ENCODE peak calls at places on chromosomes 1 and 21, in nine cellular contexts. One of them, this sample, is unnamed.

GRCh38 chr1:78101514-78101913 is 55.7 kb downstream of the GIPC2 start:
- DNase-seq in right atrium auricular region: no peak
- DNase-seq in colonic mucosa: peak; percentile 62
- DNase-seq in AG10803: peak; percentile 90
- DNase-seq in DND-41: no peak
- DNase-seq in fibroblast of lung: peak; percentile 99
- DNase-seq in right cardiac atrium: no peak
- DNase-seq in upper lobe of right lung: no peak
- DNase-seq in sigmoid colon: no peak
- DNase-seq in this sample: no peak

GRCh38 chr21:31343680-31344480 is at the start of gene TIAM1:
- DNase-seq in right atrium auricular region: peak; percentile 89
- DNase-seq in colonic mucosa: peak; percentile 46
- DNase-seq in AG10803: peak; percentile 40
- DNase-seq in DND-41: no peak
- DNase-seq in fibroblast of lung: peak; percentile 88
- DNase-seq in right cardiac atrium: peak; percentile 81
- DNase-seq in upper lobe of right lung: peak; percentile 81
- DNase-seq in sigmoid colon: peak; percentile 80
- DNase-seq in this sample: peak; percentile 79

GRCh38 chr1:18541046-18541795 is 60.5 kb downstream of the KLHDC7A start:
- DNase-seq in right atrium auricular region: no peak
- DNase-seq in colonic mucosa: no peak
- DNase-seq in AG10803: no peak
- DNase-seq in DND-41: no peak
- DNase-seq in fibroblast of lung: no peak
- DNase-seq in right cardiac atrium: no peak
- DNase-seq in upper lobe of right lung: peak; percentile 38
- DNase-seq in sigmoid colon: no peak
- DNase-seq in this sample: no peak

GRCh38 chr1:202586018-202586821 is 124.0 kb downstream of the SYT2 start:
- DNase-seq in right atrium auricular region: peak; percentile 73
- DNase-seq in colonic mucosa: peak; percentile 28
- DNase-seq in AG10803: peak; percentile 34
- DNase-seq in DND-41: no peak
- DNase-seq in fibroblast of lung: peak; percentile 61
- DNase-seq in right cardiac atrium: no peak
- DNase-seq in upper lobe of right lung: no peak
- DNase-seq in sigmoid colon: peak; percentile 80
- DNase-seq in this sample: no peak

GRCh38 chr21:15050588-15051377 is 14.0 kb downstream of the NRIP1 start:
- DNase-seq in right atrium auricular region: no peak
- DNase-seq in colonic mucosa: peak; percentile 62
- DNase-seq in AG10803: no peak
- DNase-seq in DND-41: peak; percentile 40
- DNase-seq in fibroblast of lung: no peak
- DNase-seq in right cardiac atrium: no peak
- DNase-seq in upper lobe of right lung: no peak
- DNase-seq in sigmoid colon: no peak
- DNase-seq in this sample: peak; percentile 55

GRCh38 chr1:108560143-108560429 is 186 bp downstream of the EEIG2 start:
- DNase-seq in right atrium auricular region: no peak
- DNase-seq in colonic mucosa: no peak
- DNase-seq in AG10803: no peak
- DNase-seq in DND-41: no peak
- DNase-seq in fibroblast of lung: no peak
- DNase-seq in right cardiac atrium: no peak
- DNase-seq in upper lobe of right lung: peak; percentile 69
- DNase-seq in sigmoid colon: no peak
- DNase-seq in this sample: peak; percentile 78

GRCh38 chr1:156725683-156726280 is 2.5 kb upstream of the METTL25B start:
- DNase-seq in right atrium auricular region: peak; percentile 93
- DNase-seq in colonic mucosa: peak; percentile 92
- DNase-seq in AG10803: peak; percentile 86
- DNase-seq in DND-41: peak; percentile 80
- DNase-seq in fibroblast of lung: peak; percentile 76
- DNase-seq in right cardiac atrium: peak; percentile 94
- DNase-seq in upper lobe of right lung: peak; percentile 93
- DNase-seq in sigmoid colon: peak; percentile 93
- DNase-seq in this sample: peak; percentile 91

GRCh38 chr1:25703671-25704637 is 87.4 kb downstream of the MAN1C1 start:
- DNase-seq in right atrium auricular region: no peak
- DNase-seq in colonic mucosa: no peak
- DNase-seq in AG10803: no peak
- DNase-seq in DND-41: peak; percentile 34
- DNase-seq in fibroblast of lung: no peak
- DNase-seq in right cardiac atrium: peak; percentile 77
- DNase-seq in upper lobe of right lung: no peak
- DNase-seq in sigmoid colon: peak; percentile 64
- DNase-seq in this sample: peak; percentile 10

GRCh38 chr1:29121951-29122661 is 1.6 kb downstream of the TMEM200B start:
- DNase-seq in right atrium auricular region: no peak
- DNase-seq in colonic mucosa: no peak
- DNase-seq in AG10803: peak; percentile 20
- DNase-seq in DND-41: no peak
- DNase-seq in fibroblast of lung: peak; percentile 51
- DNase-seq in right cardiac atrium: peak; percentile 82
- DNase-seq in upper lobe of right lung: peak; percentile 66
- DNase-seq in sigmoid colon: peak; percentile 86
- DNase-seq in this sample: peak; percentile 91

GRCh38 chr1:216459651-216460200 is 36.5 kb upstream of the USH2A start:
- DNase-seq in right atrium auricular region: no peak
- DNase-seq in colonic mucosa: no peak
- DNase-seq in AG10803: no peak
- DNase-seq in DND-41: no peak
- DNase-seq in fibroblast of lung: peak; percentile 21
- DNase-seq in right cardiac atrium: no peak
- DNase-seq in upper lobe of right lung: no peak
- DNase-seq in sigmoid colon: no peak
- DNase-seq in this sample: no peak

GRCh38 chr1:157960773-157961172 is 32.7 kb upstream of the KIRREL1 start:
- DNase-seq in right atrium auricular region: no peak
- DNase-seq in colonic mucosa: no peak
- DNase-seq in AG10803: no peak
- DNase-seq in DND-41: no peak
- DNase-seq in fibroblast of lung: no peak
- DNase-seq in right cardiac atrium: no peak
- DNase-seq in upper lobe of right lung: no peak
- DNase-seq in sigmoid colon: no peak
- DNase-seq in this sample: peak; percentile 31

GRCh38 chr1:116988908-116989307 is 12.7 kb upstream of the CD101 start:
- DNase-seq in right atrium auricular region: no peak
- DNase-seq in colonic mucosa: peak; percentile 27
- DNase-seq in AG10803: no peak
- DNase-seq in DND-41: no peak
- DNase-seq in fibroblast of lung: peak; percentile 73
- DNase-seq in right cardiac atrium: no peak
- DNase-seq in upper lobe of right lung: no peak
- DNase-seq in sigmoid colon: no peak
- DNase-seq in this sample: no peak

GRCh38 chr1:247007511-247008405 is at the start of gene ZNF695:
- DNase-seq in right atrium auricular region: peak; percentile 80
- DNase-seq in colonic mucosa: peak; percentile 93
- DNase-seq in AG10803: peak; percentile 89
- DNase-seq in DND-41: peak; percentile 98
- DNase-seq in fibroblast of lung: peak; percentile 95
- DNase-seq in right cardiac atrium: peak; percentile 92
- DNase-seq in upper lobe of right lung: peak; percentile 87
- DNase-seq in sigmoid colon: peak; percentile 80
- DNase-seq in this sample: peak; percentile 97

GRCh38 chr21:36212513-36212780 is 55.8 kb downstream of the DOP1B start:
- DNase-seq in right atrium auricular region: no peak
- DNase-seq in colonic mucosa: no peak
- DNase-seq in AG10803: no peak
- DNase-seq in DND-41: no peak
- DNase-seq in fibroblast of lung: no peak
- DNase-seq in right cardiac atrium: no peak
- DNase-seq in upper lobe of right lung: no peak
- DNase-seq in sigmoid colon: no peak
- DNase-seq in this sample: no peak

GRCh38 chr1:24111264-24111997 is 504 bp downstream of the MYOM3 start:
- DNase-seq in right atrium auricular region: peak; percentile 70
- DNase-seq in colonic mucosa: no peak
- DNase-seq in AG10803: peak; percentile 32
- DNase-seq in DND-41: no peak
- DNase-seq in fibroblast of lung: no peak
- DNase-seq in right cardiac atrium: peak; percentile 80
- DNase-seq in upper lobe of right lung: peak; percentile 64
- DNase-seq in sigmoid colon: no peak
- DNase-seq in this sample: peak; percentile 56

GRCh38 chr1:201584510-201584991 is 45.6 kb downstream of the NAV1 start:
- DNase-seq in right atrium auricular region: peak; percentile 64
- DNase-seq in colonic mucosa: peak; percentile 56
- DNase-seq in AG10803: peak; percentile 86
- DNase-seq in DND-41: no peak
- DNase-seq in fibroblast of lung: peak; percentile 85
- DNase-seq in right cardiac atrium: peak; percentile 88
- DNase-seq in upper lobe of right lung: peak; percentile 37
- DNase-seq in sigmoid colon: peak; percentile 88
- DNase-seq in this sample: no peak

GRCh38 chr1:115056395-115056798 is 26.8 kb downstream of the TSHB start:
- DNase-seq in right atrium auricular region: no peak
- DNase-seq in colonic mucosa: no peak
- DNase-seq in AG10803: peak; percentile 86
- DNase-seq in DND-41: no peak
- DNase-seq in fibroblast of lung: peak; percentile 88
- DNase-seq in right cardiac atrium: no peak
- DNase-seq in upper lobe of right lung: no peak
- DNase-seq in sigmoid colon: no peak
- DNase-seq in this sample: peak; percentile 49

GRCh38 chr1:58887059-58887458 is 103.2 kb upstream of the JUN start:
- DNase-seq in right atrium auricular region: no peak
- DNase-seq in colonic mucosa: no peak
- DNase-seq in AG10803: peak; percentile 51
- DNase-seq in DND-41: no peak
- DNase-seq in fibroblast of lung: no peak
- DNase-seq in right cardiac atrium: no peak
- DNase-seq in upper lobe of right lung: no peak
- DNase-seq in sigmoid colon: no peak
- DNase-seq in this sample: no peak

GRCh38 chr1:17393225-17393624 is 21.2 kb downstream of the PADI6 start:
- DNase-seq in right atrium auricular region: no peak
- DNase-seq in colonic mucosa: no peak
- DNase-seq in AG10803: no peak
- DNase-seq in DND-41: no peak
- DNase-seq in fibroblast of lung: no peak
- DNase-seq in right cardiac atrium: no peak
- DNase-seq in upper lobe of right lung: no peak
- DNase-seq in sigmoid colon: no peak
- DNase-seq in this sample: no peak
- H3K4me3 ChIP-seq in right atrium auricular region: no peak overlapping the region
- H3K4me3 ChIP-seq in colonic mucosa: no peak overlapping the region
- H3K4me3 ChIP-seq in AG10803: no peak overlapping the region
- H3K4me3 ChIP-seq in DND-41: no peak overlapping the region
- H3K4me3 ChIP-seq in fibroblast of lung: no peak overlapping the region
- H3K4me3 ChIP-seq in right cardiac atrium: no peak overlapping the region
- H3K4me3 ChIP-seq in upper lobe of right lung: no peak overlapping the region
- H3K4me3 ChIP-seq in sigmoid colon: no peak overlapping the region
- H3K4me3 ChIP-seq in this sample: no peak overlapping the region

GRCh38 chr1:35555601-35556477 is 1.4 kb downstream of the KIAA0319L start:
- DNase-seq in right atrium auricular region: no peak
- DNase-seq in colonic mucosa: no peak
- DNase-seq in AG10803: peak; percentile 67
- DNase-seq in DND-41: no peak
- DNase-seq in fibroblast of lung: peak; percentile 80
- DNase-seq in right cardiac atrium: no peak
- DNase-seq in upper lobe of right lung: no peak
- DNase-seq in sigmoid colon: no peak
- DNase-seq in this sample: peak; percentile 4
- H3K4me3 ChIP-seq in right atrium auricular region: no peak overlapping the region
- H3K4me3 ChIP-seq in colonic mucosa: peak overlapping the region; percentile 67
- H3K4me3 ChIP-seq in AG10803: peak overlapping the region; percentile 97
- H3K4me3 ChIP-seq in DND-41: peak overlapping the region; percentile 66
- H3K4me3 ChIP-seq in fibroblast of lung: peak overlapping the region; percentile 92
- H3K4me3 ChIP-seq in right cardiac atrium: peak overlapping the region; percentile 56
- H3K4me3 ChIP-seq in upper lobe of right lung: peak overlapping the region; percentile 97
- H3K4me3 ChIP-seq in sigmoid colon: peak overlapping the region; percentile 67
- H3K4me3 ChIP-seq in this sample: peak overlapping the region; percentile 97

GRCh38 chr21:42644223-42645208 is 8.9 kb upstream of the PDE9A start:
- DNase-seq in right atrium auricular region: no peak
- DNase-seq in colonic mucosa: no peak
- DNase-seq in AG10803: no peak
- DNase-seq in DND-41: no peak
- DNase-seq in fibroblast of lung: peak; percentile 15
- DNase-seq in right cardiac atrium: peak; percentile 16
- DNase-seq in upper lobe of right lung: no peak
- DNase-seq in sigmoid colon: no peak
- DNase-seq in this sample: no peak

GRCh38 chr21:42639646-42640152 is 13.7 kb upstream of the PDE9A start:
- DNase-seq in right atrium auricular region: no peak
- DNase-seq in colonic mucosa: no peak
- DNase-seq in AG10803: no peak
- DNase-seq in DND-41: no peak
- DNase-seq in fibroblast of lung: no peak
- DNase-seq in right cardiac atrium: no peak
- DNase-seq in upper lobe of right lung: peak; percentile 22
- DNase-seq in sigmoid colon: no peak
- DNase-seq in this sample: no peak

GRCh38 chr21:42640486-42640885 is 12.9 kb upstream of the PDE9A start:
- DNase-seq in right atrium auricular region: no peak
- DNase-seq in colonic mucosa: peak; percentile 90
- DNase-seq in AG10803: no peak
- DNase-seq in DND-41: no peak
- DNase-seq in fibroblast of lung: no peak
- DNase-seq in right cardiac atrium: peak; percentile 73
- DNase-seq in upper lobe of right lung: no peak
- DNase-seq in sigmoid colon: no peak
- DNase-seq in this sample: no peak

GRCh38 chr21:42642219-42642745 is 11.1 kb upstream of the PDE9A start:
- DNase-seq in right atrium auricular region: no peak
- DNase-seq in colonic mucosa: no peak
- DNase-seq in AG10803: no peak
- DNase-seq in DND-41: no peak
- DNase-seq in fibroblast of lung: no peak
- DNase-seq in right cardiac atrium: peak; percentile 11
- DNase-seq in upper lobe of right lung: no peak
- DNase-seq in sigmoid colon: no peak
- DNase-seq in this sample: no peak

GRCh38 chr21:42641311-42642218 is 11.9 kb upstream of the PDE9A start:
- DNase-seq in right atrium auricular region: no peak
- DNase-seq in colonic mucosa: no peak
- DNase-seq in AG10803: no peak
- DNase-seq in DND-41: no peak
- DNase-seq in fibroblast of lung: peak; percentile 6
- DNase-seq in right cardiac atrium: no peak
- DNase-seq in upper lobe of right lung: no peak
- DNase-seq in sigmoid colon: no peak
- DNase-seq in this sample: peak; percentile 69
- H3K4me3 ChIP-seq in right atrium auricular region: no peak overlapping the region
- H3K4me3 ChIP-seq in colonic mucosa: no peak overlapping the region
- H3K4me3 ChIP-seq in AG10803: no peak overlapping the region
- H3K4me3 ChIP-seq in DND-41: no peak overlapping the region
- H3K4me3 ChIP-seq in fibroblast of lung: no peak overlapping the region
- H3K4me3 ChIP-seq in right cardiac atrium: no peak overlapping the region
- H3K4me3 ChIP-seq in upper lobe of right lung: no peak overlapping the region
- H3K4me3 ChIP-seq in sigmoid colon: peak overlapping the region; percentile 22
- H3K4me3 ChIP-seq in this sample: no peak overlapping the region

DNA sequence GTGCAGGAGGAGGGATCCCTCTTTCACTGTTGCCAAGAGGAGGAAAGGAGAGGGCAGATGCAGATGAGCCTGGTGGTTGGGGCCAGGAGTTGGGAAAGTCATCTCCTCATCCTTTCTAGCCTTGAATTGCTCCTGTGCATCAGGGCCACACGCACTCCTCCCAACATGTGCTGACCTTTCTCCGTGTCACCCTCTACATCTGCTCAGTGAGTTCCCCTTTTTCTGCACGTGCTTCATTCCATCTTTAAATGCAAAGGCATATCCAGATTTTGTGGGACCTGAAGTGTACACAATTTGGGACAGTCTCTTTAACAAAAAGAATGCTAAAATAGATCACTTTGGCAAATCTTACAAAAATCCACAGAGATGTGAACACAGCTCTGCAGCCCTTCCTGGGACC is 32.5 kb downstream of the ZBTB18 start:
- DNase-seq in right atrium auricular region: no peak
- DNase-seq in colonic mucosa: no peak
- DNase-seq in AG10803: no peak
- DNase-seq in DND-41: no peak
- DNase-seq in fibroblast of lung: no peak
- DNase-seq in right cardiac atrium: no peak
- DNase-seq in upper lobe of right lung: no peak
- DNase-seq in sigmoid colon: no peak
- DNase-seq in this sample: no peak
- H3K4me3 ChIP-seq in right atrium auricular region: no peak overlapping the region
- H3K4me3 ChIP-seq in colonic mucosa: no peak overlapping the region
- H3K4me3 ChIP-seq in AG10803: no peak overlapping the region
- H3K4me3 ChIP-seq in DND-41: no peak overlapping the region
- H3K4me3 ChIP-seq in fibroblast of lung: no peak overlapping the region
- H3K4me3 ChIP-seq in right cardiac atrium: no peak overlapping the region
- H3K4me3 ChIP-seq in upper lobe of right lung: no peak overlapping the region
- H3K4me3 ChIP-seq in sigmoid colon: no peak overlapping the region
- H3K4me3 ChIP-seq in this sample: no peak overlapping the region